ENCODE peak calls at places on chromosomes 4 and X, in five cellular contexts. One of them, this sample, is unnamed.

GRCh38 chr4:121358473-121358872 is 22.3 kb downstream of the QRFPR start:
- DNase-seq in hepatocyte: peak; percentile 21
- DNase-seq in GM23248: peak; percentile 73
- DNase-seq in SK-N-SH: no peak
- DNase-seq in PC-3: peak; percentile 60
- DNase-seq in this sample: no peak

GRCh38 chrX:45758738-45759397 is 558.2 kb upstream of the DIPK2B start:
- DNase-seq in GM23248: peak; percentile 59
- DNase-seq in hepatocyte: no peak
- DNase-seq in SK-N-SH: no peak
- DNase-seq in PC-3: peak; percentile 61
- DNase-seq in this sample: no peak

GRCh38 chrX:74557378-74557777 is 57.0 kb downstream of the RLIM start:
- DNase-seq in SK-N-SH: no peak
- DNase-seq in GM23248: no peak
- DNase-seq in hepatocyte: no peak
- DNase-seq in PC-3: no peak
- DNase-seq in this sample: no peak

GRCh38 chr4:15197005-15197404 is 194.7 kb downstream of the CPEB2 start:
- DNase-seq in PC-3: peak; percentile 31
- DNase-seq in GM23248: peak; percentile 64
- DNase-seq in SK-N-SH: peak; percentile 35
- DNase-seq in hepatocyte: peak; percentile 35
- DNase-seq in this sample: peak; percentile 45

GRCh38 chrX:153384390-153384789 is 16.8 kb downstream of the PNMA6E start:
- DNase-seq in PC-3: no peak
- DNase-seq in GM23248: no peak
- DNase-seq in hepatocyte: no peak
- DNase-seq in SK-N-SH: no peak
- DNase-seq in this sample: no peak

GRCh38 chrX:108271397-108271787 is 166.8 kb downstream of the COL4A6 start:
- DNase-seq in SK-N-SH: no peak
- DNase-seq in GM23248: no peak
- DNase-seq in hepatocyte: no peak
- DNase-seq in PC-3: no peak
- DNase-seq in this sample: no peak

GRCh38 chr4:68368566-68369473 is 18.9 kb upstream of the YTHDC1 start:
- DNase-seq in SK-N-SH: no peak
- DNase-seq in hepatocyte: no peak
- DNase-seq in GM23248: peak; percentile 91
- DNase-seq in PC-3: peak; percentile 95
- DNase-seq in this sample: no peak

GRCh38 chrX:97539970-97540519 is 656.3 kb downstream of the RPA4 start:
- DNase-seq in hepatocyte: no peak
- DNase-seq in GM23248: peak; percentile 8
- DNase-seq in PC-3: no peak
- DNase-seq in SK-N-SH: no peak
- DNase-seq in this sample: no peak

GRCh38 chr4:8315343-8316250 is 46.0 kb downstream of the HTRA3 start:
- DNase-seq in SK-N-SH: peak; percentile 64
- DNase-seq in GM23248: peak; percentile 91
- DNase-seq in PC-3: peak; percentile 80
- DNase-seq in hepatocyte: peak; percentile 87
- DNase-seq in this sample: peak; percentile 76

GRCh38 chr4:77003400-77003799 is 53.8 kb downstream of the SEPTIN11 start:
- DNase-seq in SK-N-SH: no peak
- DNase-seq in PC-3: no peak
- DNase-seq in GM23248: no peak
- DNase-seq in hepatocyte: no peak
- DNase-seq in this sample: no peak
- H3K4me1 ChIP-seq in SK-N-SH: peaks cover 53% of the 10 kb centered on the region
- H3K4me1 ChIP-seq in PC-3: peaks cover 30% of the 10 kb centered on the region
- H3K4me1 ChIP-seq in GM23248: peaks cover 72% of the 10 kb centered on the region
- H3K4me1 ChIP-seq in hepatocyte: peaks cover 33% of the 10 kb centered on the region
- H3K4me1 ChIP-seq in this sample: peaks cover 33% of the 10 kb centered on the region

DNA sequence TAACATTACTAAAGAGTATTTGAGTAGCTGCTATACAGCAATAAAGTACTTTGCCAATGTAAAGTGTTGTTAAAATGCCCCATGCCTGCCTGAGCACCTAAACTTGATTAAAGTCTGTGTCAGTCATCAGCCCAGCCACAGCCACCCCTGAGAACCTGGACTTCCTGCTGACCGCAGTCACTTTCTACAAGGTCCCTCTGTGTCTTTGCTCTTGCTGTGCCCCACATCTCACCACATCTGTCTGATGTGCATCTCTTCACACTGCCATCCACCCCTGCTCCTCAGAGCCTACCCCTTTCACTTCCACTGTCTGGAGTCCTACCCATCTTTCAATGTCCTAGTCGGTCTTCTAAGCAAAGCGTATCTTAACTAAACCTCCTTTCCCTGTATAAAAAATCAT is 25.7 kb downstream of the ALPK1 start:
- DNase-seq in SK-N-SH: no peak
- DNase-seq in hepatocyte: no peak
- DNase-seq in PC-3: no peak
- DNase-seq in GM23248: no peak
- DNase-seq in this sample: no peak
- TF ChIP-seq EZH2phosphoT487 in SK-N-SH: no peak
- TF ChIP-seq EZH2phosphoT487 in hepatocyte: no peak
- TF ChIP-seq EZH2phosphoT487 in PC-3: no peak
- TF ChIP-seq EZH2phosphoT487 in GM23248: no peak
- TF ChIP-seq EZH2phosphoT487 in this sample: no peak

GRCh38 chr4:41061482-41062185 is 152.7 kb downstream of the APBB2 start:
- DNase-seq in hepatocyte: no peak
- DNase-seq in SK-N-SH: no peak
- DNase-seq in PC-3: no peak
- DNase-seq in GM23248: peak; percentile 28
- DNase-seq in this sample: no peak

GRCh38 chr4:41060352-41061318 is 153.7 kb downstream of the APBB2 start:
- DNase-seq in GM23248: peak; percentile 62
- DNase-seq in SK-N-SH: no peak
- DNase-seq in PC-3: no peak
- DNase-seq in hepatocyte: no peak
- DNase-seq in this sample: no peak

GRCh38 chr4:41058426-41058825 is 155.9 kb downstream of the APBB2 start:
- DNase-seq in GM23248: peak; percentile 26
- DNase-seq in hepatocyte: no peak
- DNase-seq in PC-3: no peak
- DNase-seq in SK-N-SH: no peak
- DNase-seq in this sample: no peak

GRCh38 chr4:41052287-41052686 is 162.1 kb downstream of the APBB2 start:
- DNase-seq in hepatocyte: no peak
- DNase-seq in GM23248: no peak
- DNase-seq in PC-3: no peak
- DNase-seq in SK-N-SH: no peak
- DNase-seq in this sample: no peak

DNA sequence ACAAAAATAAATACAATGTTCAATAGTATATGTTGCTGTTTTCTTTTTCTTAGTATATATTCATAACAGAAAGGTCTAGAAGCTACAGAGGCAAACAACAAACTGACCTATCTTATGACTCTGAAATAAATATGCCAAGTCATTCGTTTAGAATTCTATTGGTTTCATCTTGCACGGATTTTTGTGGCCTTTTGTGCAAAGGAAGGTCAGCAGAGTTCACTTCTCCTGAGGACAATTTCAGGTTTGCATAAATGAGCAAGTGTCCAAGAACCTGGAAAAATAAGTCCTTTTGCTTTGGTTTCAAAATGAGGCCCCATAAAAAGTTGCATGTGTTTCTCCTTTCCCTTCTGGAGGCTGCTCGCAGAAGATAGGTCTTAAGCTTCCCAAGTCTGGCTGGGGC is 156.9 kb downstream of the APBB2 start:
- DNase-seq in hepatocyte: no peak
- DNase-seq in SK-N-SH: no peak
- DNase-seq in GM23248: peak; percentile 33
- DNase-seq in PC-3: peak; percentile 10
- DNase-seq in this sample: no peak
- H3K4me1 ChIP-seq in hepatocyte: peaks cover 7% of the 10 kb centered on the region
- H3K4me1 ChIP-seq in SK-N-SH: peaks cover 11% of the 10 kb centered on the region
- H3K4me1 ChIP-seq in GM23248: peaks cover 23% of the 10 kb centered on the region
- H3K4me1 ChIP-seq in PC-3: no peaks in the 10 kb centered on the region
- H3K4me1 ChIP-seq in this sample: peaks cover 15% of the 10 kb centered on the region

DNA sequence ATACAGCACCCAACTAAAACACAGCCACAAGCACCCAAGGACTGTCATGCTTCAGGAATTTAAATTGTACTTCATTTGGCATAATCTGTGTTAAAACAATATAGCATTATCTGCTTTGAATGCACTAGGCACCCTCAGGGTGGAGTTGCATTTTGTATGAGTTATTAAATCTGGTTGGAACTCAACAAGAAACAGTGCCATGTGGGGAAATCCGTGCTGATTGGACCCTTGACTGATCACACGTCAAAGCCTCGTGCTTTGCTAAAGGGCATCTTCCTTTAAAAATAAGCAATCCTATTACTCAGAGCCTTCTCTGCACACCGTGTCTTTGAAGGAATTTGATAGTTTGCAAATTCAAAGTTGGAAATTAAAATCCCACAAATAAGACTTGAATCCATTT is 35.4 kb downstream of the IGFBP7 start:
- DNase-seq in GM23248: peak; percentile 89
- DNase-seq in PC-3: peak; percentile 32
- DNase-seq in hepatocyte: no peak
- DNase-seq in SK-N-SH: peak; percentile 24
- DNase-seq in this sample: no peak
- TF ChIP-seq EZH2phosphoT487 in GM23248: no peak
- TF ChIP-seq EZH2phosphoT487 in PC-3: no peak
- TF ChIP-seq EZH2phosphoT487 in hepatocyte: no peak
- TF ChIP-seq EZH2phosphoT487 in SK-N-SH: no peak
- TF ChIP-seq EZH2phosphoT487 in this sample: no peak

This sample was measured in neural progenitor cell.